ENCODE peak calls at places on chromosomes 13 and 19, in four cellular contexts. S, R, B and L are unnamed samples.

GRCh38 chr13:26280295-26280694 is 26.4 kb downstream of the CDK8 start:
- DNase-seq in S (no peak), B (peak), R (peak), L (peak)

GRCh38 chr19:53195265-53195879 is 2.2 kb upstream of the ZNF665 start:
- DNase-seq in B (peak), S (peak), R (peak), L (peak)

GRCh38 chr19:8310342-8311055 is 2.3 kb upstream of the CD320 start:
- DNase-seq in R (no peak), B (no peak), S (no peak), L (no peak)

GRCh38 chr19:36084231-36085009 is 26.5 kb upstream of the OVOL3 start:
- DNase-seq in S (no peak), B (no peak), R (no peak), L (no peak)

GRCh38 chr19:5206751-5207075 is 133.9 kb downstream of the PTPRS start:
- DNase-seq in S (no peak), B (no peak), R (no peak), L (no peak)

GRCh38 chr13:24627864-24628418 is 52.3 kb upstream of the ATP12A start:
- DNase-seq in S (no peak), R (no peak), B (no peak), L (no peak)

GRCh38 chr13:99218969-99219368 is 18.3 kb downstream of the UBAC2 start:
- DNase-seq in R (no peak), S (no peak), B (no peak), L (no peak)

GRCh38 chr13:40668335-40668734 is 1.9 kb upstream of the FOXO1 start:
- DNase-seq in B (no peak), R (peak), S (peak), L (no peak)

DNA sequence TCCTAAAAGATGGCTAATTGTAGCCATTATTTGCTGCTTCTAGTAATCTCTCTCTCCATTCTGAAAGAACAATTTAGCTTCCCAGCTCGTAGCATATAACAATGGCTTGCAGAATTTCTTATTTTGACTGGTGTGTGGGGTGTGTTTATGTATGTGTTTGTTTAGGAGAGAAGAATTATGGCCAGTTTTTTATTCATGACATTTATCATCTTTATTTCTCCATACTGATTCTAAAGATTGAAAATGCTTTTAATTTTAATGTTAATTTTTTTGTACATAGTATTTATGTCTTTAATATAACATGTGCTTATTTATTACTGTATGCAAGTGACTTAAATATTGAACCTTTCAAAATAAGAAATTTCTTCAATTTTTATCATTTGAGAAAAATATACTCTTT is 115.8 kb upstream of the TMTC4 start:
- DNase-seq in S (no peak), B (no peak), R (no peak), L (no peak)
- H2AFZ ChIP-seq in S (no peak), B (no peak), R (no peak), L (no peak)

GRCh38 chr13:42600943-42601342 is 27.0 kb downstream of the TNFSF11 start:
- DNase-seq in R (no peak), B (no peak), S (no peak), L (no peak)

GRCh38 chr13:42592915-42593718 is 19.2 kb downstream of the TNFSF11 start:
- DNase-seq in B (no peak), S (no peak), R (no peak), L (no peak)

GRCh38 chr13:42594577-42595571 is 20.9 kb downstream of the TNFSF11 start:
- DNase-seq in R (peak), S (peak), B (peak), L (no peak)

GRCh38 chr13:42593719-42594012 is 19.7 kb downstream of the TNFSF11 start:
- DNase-seq in B (no peak), R (no peak), S (no peak), L (no peak)

DNA sequence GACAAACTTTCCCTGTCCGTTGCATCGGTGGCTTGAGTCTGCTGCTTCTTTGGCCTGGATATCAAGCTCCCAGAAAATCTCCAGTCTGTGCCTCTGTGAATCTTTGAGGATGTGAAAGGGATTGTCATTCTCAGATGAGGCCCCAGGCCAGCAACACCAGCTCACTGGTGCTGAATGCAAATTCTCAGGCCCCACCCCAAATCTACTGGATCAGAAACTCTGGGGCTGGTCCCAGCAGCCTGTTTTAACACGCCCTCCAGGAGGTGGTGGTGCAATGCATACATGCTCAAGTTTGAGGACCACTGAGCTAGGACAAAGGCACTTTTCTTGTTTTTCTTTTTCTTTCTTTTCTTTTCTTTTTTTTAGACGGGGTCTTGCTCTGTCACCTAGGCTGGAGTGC is 23.6 kb downstream of the TNFSF11 start:
- DNase-seq in B (no peak), R (no peak), S (no peak), L (no peak)
- H2AFZ ChIP-seq in B (no peak), R (no peak), S (no peak), L (no peak)

GRCh38 chr13:86188170-86188569 is 389.0 kb upstream of the SLITRK6 start:
- DNase-seq in R (no peak), B (no peak), S (no peak), L (no peak)
- H2AFZ ChIP-seq in R (no peak), B (no peak), S (no peak), L (no peak)

GRCh38 chr19:45917421-45918091 is 3.0 kb upstream of the NANOS2 start:
- DNase-seq in R (no peak), S (no peak), B (no peak), L (no peak)

GRCh38 chr19:45918721-45919120 is 4.1 kb upstream of the NANOS2 start:
- DNase-seq in R (no peak), S (no peak), B (no peak), L (no peak)

GRCh38 chr19:45908956-45909355 is 5.6 kb downstream of the NANOS2 start:
- DNase-seq in S (no peak), B (peak), R (no peak), L (no peak)

GRCh38 chr19:45911291-45911690 is 3.3 kb downstream of the NANOS2 start:
- DNase-seq in R (no peak), B (no peak), S (no peak), L (no peak)

GRCh38 chr19:45913874-45914830 is at the start of gene NANOS2:
- DNase-seq in R (no peak), S (peak), B (no peak), L (no peak)
- H2AFZ ChIP-seq in R (no peak), S (no peak), B (peak), L (no peak)